ENCODE peak calls at places on chromosomes 6 and 20, in six cellular contexts. One of them, this sample, is unnamed.
A peak's percentile ranks its signal among the peaks of the same experiment; 100 is the strongest.

GRCh38 chr6:127951172-127951995 is 50.5 kb upstream of the THEMIS start:
- DNase-seq in GM12891: no peak
- DNase-seq in right lobe of liver: no peak
- DNase-seq in breast epithelium: no peak
- DNase-seq in GM12892: no peak
- DNase-seq in IMR-90: no peak
- DNase-seq in this sample: no peak

GRCh38 chr6:39086711-39087110 is 28.3 kb downstream of the SAYSD1 start:
- DNase-seq in GM12891: no peak
- DNase-seq in right lobe of liver: no peak
- DNase-seq in breast epithelium: no peak
- DNase-seq in GM12892: no peak
- DNase-seq in IMR-90: no peak
- DNase-seq in this sample: no peak

GRCh38 chr6:142510217-142510616 is 208.4 kb downstream of the ADGRG6 start:
- DNase-seq in GM12891: no peak
- DNase-seq in right lobe of liver: no peak
- DNase-seq in breast epithelium: no peak
- DNase-seq in GM12892: no peak
- DNase-seq in IMR-90: no peak
- DNase-seq in this sample: no peak

GRCh38 chr20:62655291-62656204 is 13.2 kb downstream of the SLCO4A1 start:
- DNase-seq in GM12891: no peak
- DNase-seq in right lobe of liver: no peak
- DNase-seq in breast epithelium: no peak
- DNase-seq in GM12892: no peak
- DNase-seq in IMR-90: no peak
- DNase-seq in this sample: no peak

GRCh38 chr6:45930419-45931059 is 85.1 kb downstream of the CLIC5 start:
- DNase-seq in GM12891: peak; percentile 27
- DNase-seq in right lobe of liver: peak; percentile 65
- DNase-seq in breast epithelium: no peak
- DNase-seq in GM12892: peak; percentile 34
- DNase-seq in IMR-90: peak; percentile 41
- DNase-seq in this sample: peak; percentile 89

GRCh38 chr6:8552023-8552422 is 116.7 kb upstream of the SLC35B3 start:
- DNase-seq in GM12891: no peak
- DNase-seq in right lobe of liver: no peak
- DNase-seq in breast epithelium: no peak
- DNase-seq in GM12892: no peak
- DNase-seq in IMR-90: no peak
- DNase-seq in this sample: no peak

GRCh38 chr6:17905611-17906592 is 81.5 kb downstream of the KIF13A start:
- DNase-seq in GM12891: no peak
- DNase-seq in right lobe of liver: no peak
- DNase-seq in breast epithelium: no peak
- DNase-seq in GM12892: no peak
- DNase-seq in IMR-90: peak; percentile 87
- DNase-seq in this sample: no peak

GRCh38 chr6:150093397-150093796 is 24.5 kb upstream of the ULBP3 start:
- DNase-seq in GM12891: no peak
- DNase-seq in right lobe of liver: no peak
- DNase-seq in breast epithelium: no peak
- DNase-seq in GM12892: no peak
- DNase-seq in IMR-90: no peak
- DNase-seq in this sample: no peak

GRCh38 chr6:32622545-32623401 is 14.4 kb upstream of the HLA-DQA1 start:
- DNase-seq in GM12891: peak; percentile 20
- DNase-seq in right lobe of liver: no peak
- DNase-seq in breast epithelium: no peak
- DNase-seq in GM12892: peak; percentile 39
- DNase-seq in IMR-90: peak; percentile 28
- DNase-seq in this sample: peak; percentile 8

GRCh38 chr6:127188752-127189151 is 70.3 kb downstream of the RSPO3 start:
- DNase-seq in GM12891: no peak
- DNase-seq in right lobe of liver: no peak
- DNase-seq in breast epithelium: no peak
- DNase-seq in GM12892: no peak
- DNase-seq in IMR-90: no peak
- DNase-seq in this sample: no peak

GRCh38 chr20:38665886-38666285 is 58.4 kb upstream of the SLC32A1 start:
- DNase-seq in GM12891: no peak
- DNase-seq in right lobe of liver: no peak
- DNase-seq in breast epithelium: no peak
- DNase-seq in GM12892: no peak
- DNase-seq in IMR-90: no peak
- DNase-seq in this sample: no peak

GRCh38 chr6:107493158-107494057 is 3.5 kb downstream of the SOBP start:
- DNase-seq in GM12891: no peak
- DNase-seq in right lobe of liver: no peak
- DNase-seq in breast epithelium: no peak
- DNase-seq in GM12892: no peak
- DNase-seq in IMR-90: peak; percentile 67
- DNase-seq in this sample: no peak

GRCh38 chr6:45584127-45584526 is 206.4 kb upstream of the SUPT3H start:
- DNase-seq in GM12891: no peak
- DNase-seq in right lobe of liver: no peak
- DNase-seq in breast epithelium: no peak
- DNase-seq in GM12892: no peak
- DNase-seq in IMR-90: no peak
- DNase-seq in this sample: no peak

GRCh38 chr6:80433010-80433665 is 326.7 kb downstream of the BCKDHB start:
- DNase-seq in GM12891: no peak
- DNase-seq in right lobe of liver: no peak
- DNase-seq in breast epithelium: no peak
- DNase-seq in GM12892: no peak
- DNase-seq in IMR-90: no peak
- DNase-seq in this sample: no peak

GRCh38 chr6:5231289-5231688 is 29.5 kb downstream of the LYRM4 start:
- DNase-seq in GM12891: no peak
- DNase-seq in right lobe of liver: no peak
- DNase-seq in breast epithelium: no peak
- DNase-seq in GM12892: no peak
- DNase-seq in IMR-90: no peak
- DNase-seq in this sample: no peak

GRCh38 chr6:80338201-80338836 is 231.8 kb downstream of the BCKDHB start:
- DNase-seq in GM12891: no peak
- DNase-seq in right lobe of liver: peak; percentile 66
- DNase-seq in breast epithelium: no peak
- DNase-seq in GM12892: no peak
- DNase-seq in IMR-90: peak; percentile 54
- DNase-seq in this sample: peak; percentile 29

GRCh38 chr6:89007209-89008001 is 44.0 kb upstream of the RNGTT start:
- DNase-seq in GM12891: no peak
- DNase-seq in right lobe of liver: no peak
- DNase-seq in breast epithelium: no peak
- DNase-seq in GM12892: no peak
- DNase-seq in IMR-90: no peak
- DNase-seq in this sample: no peak

GRCh38 chr6:130742282-130742681 is 84.9 kb upstream of the SMLR1 start:
- DNase-seq in GM12891: no peak
- DNase-seq in right lobe of liver: no peak
- DNase-seq in breast epithelium: no peak
- DNase-seq in GM12892: no peak
- DNase-seq in IMR-90: peak; percentile 4
- DNase-seq in this sample: no peak

GRCh38 chr20:479487-479886 is 17.2 kb upstream of the TBC1D20 start:
- DNase-seq in GM12891: no peak
- DNase-seq in right lobe of liver: no peak
- DNase-seq in breast epithelium: no peak
- DNase-seq in GM12892: no peak
- DNase-seq in IMR-90: peak; percentile 30
- DNase-seq in this sample: no peak

GRCh38 chr6:106309766-106310373 is 15.7 kb downstream of the ATG5 start:
- DNase-seq in GM12891: no peak
- DNase-seq in right lobe of liver: no peak
- DNase-seq in breast epithelium: no peak
- DNase-seq in GM12892: no peak
- DNase-seq in IMR-90: peak; percentile 8
- DNase-seq in this sample: no peak

GRCh38 chr6:157221049-157221816 is 102.1 kb downstream of the TMEM242 start:
- DNase-seq in GM12891: peak; percentile 83
- DNase-seq in right lobe of liver: peak; percentile 89
- DNase-seq in breast epithelium: peak; percentile 94
- DNase-seq in GM12892: peak; percentile 76
- DNase-seq in IMR-90: peak; percentile 63
- DNase-seq in this sample: peak; percentile 46
- TF ChIP-seq POLR2A in GM12891: no peak
- TF ChIP-seq POLR2A in right lobe of liver: no peak
- TF ChIP-seq POLR2A in breast epithelium: no peak
- TF ChIP-seq POLR2A in GM12892: no peak
- TF ChIP-seq POLR2A in IMR-90: no peak
- TF ChIP-seq POLR2A in this sample: no peak

GRCh38 chr20:50729925-50730764 is 1.2 kb upstream of the PARD6B start:
- DNase-seq in GM12891: no peak
- DNase-seq in right lobe of liver: peak; percentile 45
- DNase-seq in breast epithelium: no peak
- DNase-seq in GM12892: no peak
- DNase-seq in IMR-90: no peak
- DNase-seq in this sample: no peak

GRCh38 chr20:50731055-50731929 is at the start of gene PARD6B:
- DNase-seq in GM12891: peak; percentile 99
- DNase-seq in right lobe of liver: peak; percentile 99
- DNase-seq in breast epithelium: peak; percentile 99
- DNase-seq in GM12892: peak; percentile 98
- DNase-seq in IMR-90: peak; percentile 92
- DNase-seq in this sample: peak; percentile 91

GRCh38 chr20:50731930-50732690 is 730 bp downstream of the PARD6B start:
- DNase-seq in GM12891: no peak
- DNase-seq in right lobe of liver: no peak
- DNase-seq in breast epithelium: no peak
- DNase-seq in GM12892: no peak
- DNase-seq in IMR-90: no peak
- DNase-seq in this sample: no peak

GRCh38 chr20:50728981-50729874 is 2.2 kb upstream of the PARD6B start:
- DNase-seq in GM12891: no peak
- DNase-seq in right lobe of liver: peak; percentile 39
- DNase-seq in breast epithelium: no peak
- DNase-seq in GM12892: no peak
- DNase-seq in IMR-90: no peak
- DNase-seq in this sample: no peak

DNA sequence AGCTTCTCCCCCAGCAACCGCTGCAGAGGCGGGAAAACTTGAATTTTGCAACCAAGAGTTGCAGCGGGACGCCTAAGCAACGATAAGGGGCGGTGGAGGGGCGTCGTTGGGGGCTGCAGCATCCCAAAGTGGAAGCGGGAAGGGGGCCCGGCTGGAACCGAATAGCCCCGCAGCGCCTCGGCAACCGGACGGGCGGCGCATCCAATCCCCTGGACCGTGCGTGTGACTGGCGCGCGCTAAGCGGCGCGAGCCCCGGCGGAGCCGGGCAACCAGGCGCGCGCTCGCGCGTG is 670 bp upstream of the PARD6B start:
- DNase-seq in GM12891: no peak
- DNase-seq in right lobe of liver: no peak
- DNase-seq in breast epithelium: no peak
- DNase-seq in GM12892: no peak
- DNase-seq in IMR-90: no peak
- DNase-seq in this sample: no peak
- TF ChIP-seq POLR2A in GM12891: no peak
- TF ChIP-seq POLR2A in right lobe of liver: no peak
- TF ChIP-seq POLR2A in breast epithelium: peak; percentile 36
- TF ChIP-seq POLR2A in GM12892: no peak
- TF ChIP-seq POLR2A in IMR-90: no peak
- TF ChIP-seq POLR2A in this sample: no peak

GRCh38 chr20:5072756-5073153 is 47.0 kb downstream of the PCNA start:
- DNase-seq in GM12891: no peak
- DNase-seq in right lobe of liver: no peak
- DNase-seq in breast epithelium: no peak
- DNase-seq in GM12892: no peak
- DNase-seq in IMR-90: no peak
- DNase-seq in this sample: no peak

GRCh38 chr20:5073154-5074049 is 46.4 kb downstream of the PCNA start:
- DNase-seq in GM12891: no peak
- DNase-seq in right lobe of liver: peak; percentile 97
- DNase-seq in breast epithelium: peak; percentile 86
- DNase-seq in GM12892: no peak
- DNase-seq in IMR-90: peak; percentile 22
- DNase-seq in this sample: peak; percentile 84

GRCh38 chr20:5077761-5078387 is 41.9 kb downstream of the PCNA start:
- DNase-seq in GM12891: no peak
- DNase-seq in right lobe of liver: no peak
- DNase-seq in breast epithelium: no peak
- DNase-seq in GM12892: no peak
- DNase-seq in IMR-90: no peak
- DNase-seq in this sample: no peak

GRCh38 chr20:5070570-5070969 is 49.2 kb downstream of the PCNA start:
- DNase-seq in GM12891: no peak
- DNase-seq in right lobe of liver: no peak
- DNase-seq in breast epithelium: no peak
- DNase-seq in GM12892: no peak
- DNase-seq in IMR-90: no peak
- DNase-seq in this sample: no peak

GRCh38 chr20:5074050-5074674 is 45.6 kb downstream of the PCNA start:
- DNase-seq in GM12891: no peak
- DNase-seq in right lobe of liver: no peak
- DNase-seq in breast epithelium: no peak
- DNase-seq in GM12892: no peak
- DNase-seq in IMR-90: no peak
- DNase-seq in this sample: no peak
- TF ChIP-seq POLR2A in GM12891: no peak
- TF ChIP-seq POLR2A in right lobe of liver: no peak
- TF ChIP-seq POLR2A in breast epithelium: no peak
- TF ChIP-seq POLR2A in GM12892: no peak
- TF ChIP-seq POLR2A in IMR-90: no peak
- TF ChIP-seq POLR2A in this sample: no peak

GRCh38 chr20:34954905-34955231 is 738 bp downstream of the GSS start:
- DNase-seq in GM12891: no peak
- DNase-seq in right lobe of liver: peak; percentile 70
- DNase-seq in breast epithelium: no peak
- DNase-seq in GM12892: no peak
- DNase-seq in IMR-90: peak; percentile 42
- DNase-seq in this sample: no peak

GRCh38 chr20:34956751-34957472 is 1.2 kb downstream of the MYH7B start:
- DNase-seq in GM12891: no peak
- DNase-seq in right lobe of liver: no peak
- DNase-seq in breast epithelium: no peak
- DNase-seq in GM12892: no peak
- DNase-seq in IMR-90: no peak
- DNase-seq in this sample: no peak

GRCh38 chr20:34956041-34956458 is 382 bp downstream of the MYH7B start:
- DNase-seq in GM12891: no peak
- DNase-seq in right lobe of liver: no peak
- DNase-seq in breast epithelium: no peak
- DNase-seq in GM12892: no peak
- DNase-seq in IMR-90: no peak
- DNase-seq in this sample: no peak

GRCh38 chr20:34953960-34954359 is 1.6 kb downstream of the GSS start:
- DNase-seq in GM12891: no peak
- DNase-seq in right lobe of liver: no peak
- DNase-seq in breast epithelium: no peak
- DNase-seq in GM12892: no peak
- DNase-seq in IMR-90: no peak
- DNase-seq in this sample: no peak

GRCh38 chr20:34955232-34956040 is at the start of the genes GSS and MYH7B:
- DNase-seq in GM12891: peak; percentile 90
- DNase-seq in right lobe of liver: peak; percentile 99
- DNase-seq in breast epithelium: peak; percentile 97
- DNase-seq in GM12892: peak; percentile 93
- DNase-seq in IMR-90: peak; percentile 93
- DNase-seq in this sample: peak; percentile 98
- TF ChIP-seq POLR2A in GM12891: peak; percentile 82
- TF ChIP-seq POLR2A in right lobe of liver: peak; percentile 84
- TF ChIP-seq POLR2A in breast epithelium: peak; percentile 72
- TF ChIP-seq POLR2A in GM12892: peak; percentile 89
- TF ChIP-seq POLR2A in IMR-90: peak; percentile 91
- TF ChIP-seq POLR2A in this sample: peak; percentile 51

GRCh38 chr6:160022793-160023192 is 53.9 kb downstream of the IGF2R start:
- DNase-seq in GM12891: no peak
- DNase-seq in right lobe of liver: no peak
- DNase-seq in breast epithelium: no peak
- DNase-seq in GM12892: no peak
- DNase-seq in IMR-90: no peak
- DNase-seq in this sample: no peak
- TF ChIP-seq POLR2A in GM12891: no peak
- TF ChIP-seq POLR2A in right lobe of liver: no peak
- TF ChIP-seq POLR2A in breast epithelium: no peak
- TF ChIP-seq POLR2A in GM12892: no peak
- TF ChIP-seq POLR2A in IMR-90: no peak
- TF ChIP-seq POLR2A in this sample: no peak